ENCODE peak calls at places on chromosomes 1 and 21, in four cellular contexts. H, Z, R and K are unnamed samples.

GRCh38 chr1:80893140-80893539 is 907.6 kb upstream of the ADGRL2 start:
- DNase-seq in R (no peak), H (no peak), Z (no peak), K (no peak)

GRCh38 chr1:145997156-145998023 is 1.0 kb upstream of the TXNIP start:
- DNase-seq in R (no peak), H (peak; percentile 35), Z (peak; percentile 59), K (no peak)

GRCh38 chr1:28758420-28758819 is 21.7 kb downstream of the YTHDF2 start:
- DNase-seq in Z (no peak), R (no peak), H (no peak), K (no peak)

GRCh38 chr1:30888391-30888790 is 20.2 kb downstream of the SDC3 start:
- DNase-seq in H (no peak), Z (peak; percentile 86), R (peak; percentile 83), K (no peak)

GRCh38 chr1:236064674-236065508 is at the start of gene NID1:
- DNase-seq in R (peak; percentile 82), Z (peak; percentile 87), H (peak; percentile 56), K (peak; percentile 92)

GRCh38 chr1:58650141-58650540 is 49.7 kb downstream of the MYSM1 start:
- DNase-seq in R (peak; percentile 52), Z (no peak), H (no peak), K (no peak)

GRCh38 chr1:31572323-31573104 is 3.8 kb upstream of the TINAGL1 start:
- DNase-seq in Z (no peak), H (no peak), R (peak; percentile 72), K (peak; percentile 35)

GRCh38 chr1:41361495-41362356 is 492 bp downstream of the FOXO6 start:
- DNase-seq in H (no peak), Z (peak; percentile 56), R (peak; percentile 47), K (peak; percentile 63)

GRCh38 chr1:2961081-2961480 is 60.2 kb upstream of the ACTRT2 start:
- DNase-seq in R (no peak), H (no peak), Z (peak; percentile 26), K (peak; percentile 32)

GRCh38 chr1:116362050-116362449 is 11.0 kb upstream of the ATP1A1 start:
- DNase-seq in R (no peak), H (no peak), Z (no peak), K (no peak)

GRCh38 chr21:45910548-45911221 is 70.9 kb upstream of the COL6A1 start:
- DNase-seq in Z (no peak), R (no peak), H (no peak), K (no peak)

GRCh38 chr1:234647758-234648157 is 37.8 kb upstream of the IRF2BP2 start:
- DNase-seq in R (peak; percentile 33), H (no peak), Z (no peak), K (no peak)

GRCh38 chr1:197485790-197486189 is 217.7 kb downstream of the CRB1 start:
- DNase-seq in R (no peak), Z (no peak), H (no peak), K (no peak)

GRCh38 chr1:28835237-28835650 is 23.3 kb downstream of the OPRD1 start:
- DNase-seq in Z (no peak), R (no peak), H (no peak), K (no peak)

GRCh38 chr1:166020229-166020628 is 146.6 kb downstream of the FAM78B start:
- DNase-seq in H (no peak), Z (no peak), R (no peak), K (no peak)

GRCh38 chr21:27269646-27270045 is 302.8 kb upstream of the ADAMTS5 start:
- DNase-seq in R (peak; percentile 92), H (no peak), Z (no peak), K (no peak)

GRCh38 chr1:181784039-181784683 is 277.4 kb downstream of the ZNF648 start:
- DNase-seq in H (no peak), R (no peak), Z (no peak), K (no peak)

GRCh38 chr1:27656157-27656893 is 15.7 kb downstream of the IFI6 start:
- DNase-seq in Z (peak; percentile 87), R (peak; percentile 95), H (no peak), K (no peak)